ENCODE peak calls at places on chromosome 15, in five cellular contexts. One of them, this sample, is unnamed.

GRCh38 chr15:38128389-38128788 is 124.2 kb upstream of the SPRED1 start:
- DNase-seq in sciatic nerve: no peak
- DNase-seq in EL: peak
- DNase-seq in NCI-H1694: no peak
- DNase-seq in HCT116: no peak
- DNase-seq in this sample: peak

GRCh38 chr15:33125883-33126535 is 68.5 kb downstream of the FMN1 start:
- DNase-seq in HCT116: no peak
- DNase-seq in EL: no peak
- DNase-seq in NCI-H1694: no peak
- DNase-seq in sciatic nerve: no peak
- DNase-seq in this sample: no peak

GRCh38 chr15:29921130-29921601 is 98.9 kb upstream of the TJP1 start:
- DNase-seq in NCI-H1694: no peak
- DNase-seq in HCT116: peak
- DNase-seq in EL: no peak
- DNase-seq in sciatic nerve: no peak
- DNase-seq in this sample: no peak

GRCh38 chr15:60972301-60972700 is 256.8 kb downstream of the RORA start:
- DNase-seq in sciatic nerve: no peak
- DNase-seq in NCI-H1694: no peak
- DNase-seq in HCT116: no peak
- DNase-seq in EL: peak
- DNase-seq in this sample: peak

GRCh38 chr15:75721923-75722870 is 9.5 kb upstream of the CSPG4 start:
- DNase-seq in sciatic nerve: no peak
- DNase-seq in NCI-H1694: no peak
- DNase-seq in EL: no peak
- DNase-seq in HCT116: no peak
- DNase-seq in this sample: no peak

GRCh38 chr15:74320358-74321247 is 46.8 kb downstream of the CYP11A1 start:
- DNase-seq in sciatic nerve: peak
- DNase-seq in NCI-H1694: peak
- DNase-seq in HCT116: peak
- DNase-seq in EL: peak
- DNase-seq in this sample: peak

GRCh38 chr15:99423186-99424130 is 142.3 kb upstream of the MEF2A start:
- DNase-seq in HCT116: no peak
- DNase-seq in EL: no peak
- DNase-seq in sciatic nerve: peak
- DNase-seq in NCI-H1694: no peak
- DNase-seq in this sample: no peak

GRCh38 chr15:60091150-60091549 is 87.0 kb downstream of the FOXB1 start:
- DNase-seq in NCI-H1694: no peak
- DNase-seq in sciatic nerve: no peak
- DNase-seq in EL: peak
- DNase-seq in HCT116: no peak
- DNase-seq in this sample: peak

This sample was measured in AG08395.